ENCODE peak calls at places on chromosomes 3 and 15, in four cellular contexts. One of them, this sample, is unnamed.
A peak's percentile ranks its signal among the peaks of the same experiment; 100 is the strongest.

GRCh38 chr15:95025924-95026728 is 794.8 kb downstream of the MCTP2 start:
- DNase-seq in H1: no peak
- DNase-seq in SK-N-SH: peak; percentile 24
- DNase-seq in GM12878: no peak
- DNase-seq in this sample: no peak

GRCh38 chr3:161409069-161409468 is 37.8 kb upstream of the SPTSSB start:
- DNase-seq in SK-N-SH: peak; percentile 28
- DNase-seq in GM12878: no peak
- DNase-seq in H1: no peak
- DNase-seq in this sample: peak; percentile 55

GRCh38 chr3:78857494-78858111 is 910.2 kb downstream of the ROBO1 start:
- DNase-seq in GM12878: no peak
- DNase-seq in H1: no peak
- DNase-seq in SK-N-SH: no peak
- DNase-seq in this sample: no peak

GRCh38 chr3:147191795-147192385 is 214.5 kb downstream of the ZIC4 start:
- DNase-seq in H1: no peak
- DNase-seq in GM12878: peak; percentile 1
- DNase-seq in SK-N-SH: peak; percentile 7
- DNase-seq in this sample: peak; percentile 64

GRCh38 chr15:62985768-62986167 is 56.8 kb upstream of the TPM1 start:
- DNase-seq in GM12878: no peak
- DNase-seq in H1: no peak
- DNase-seq in SK-N-SH: no peak
- DNase-seq in this sample: no peak

GRCh38 chr15:48437178-48437577 is 105.9 kb downstream of the DUT start:
- DNase-seq in SK-N-SH: no peak
- DNase-seq in H1: no peak
- DNase-seq in GM12878: no peak
- DNase-seq in this sample: no peak

GRCh38 chr15:79185199-79185598 is 94.6 kb upstream of the RASGRF1 start:
- DNase-seq in GM12878: no peak
- DNase-seq in SK-N-SH: peak; percentile 41
- DNase-seq in H1: no peak
- DNase-seq in this sample: no peak

GRCh38 chr3:39124876-39125836 is 17.7 kb downstream of the TTC21A start:
- DNase-seq in GM12878: no peak
- DNase-seq in SK-N-SH: no peak
- DNase-seq in H1: no peak
- DNase-seq in this sample: peak; percentile 20

GRCh38 chr3:159852821-159853505 is 135.7 kb upstream of the IL12A start:
- DNase-seq in H1: no peak
- DNase-seq in SK-N-SH: no peak
- DNase-seq in GM12878: no peak
- DNase-seq in this sample: no peak

GRCh38 chr3:14298442-14298841 is 104.0 kb upstream of the SLC6A6 start:
- DNase-seq in SK-N-SH: no peak
- DNase-seq in GM12878: no peak
- DNase-seq in H1: no peak
- DNase-seq in this sample: no peak

GRCh38 chr3:128683957-128684356 is 33.3 kb upstream of the RPN1 start:
- DNase-seq in GM12878: no peak
- DNase-seq in H1: no peak
- DNase-seq in SK-N-SH: no peak
- DNase-seq in this sample: no peak

GRCh38 chr3:105417538-105418289 is 51.0 kb downstream of the ALCAM start:
- DNase-seq in H1: no peak
- DNase-seq in SK-N-SH: no peak
- DNase-seq in GM12878: no peak
- DNase-seq in this sample: no peak

GRCh38 chr3:187165144-187165543 is 25.8 kb upstream of the RPL39L start:
- DNase-seq in H1: peak; percentile 56
- DNase-seq in SK-N-SH: peak; percentile 41
- DNase-seq in GM12878: no peak
- DNase-seq in this sample: peak; percentile 58

GRCh38 chr15:94395626-94396025 is 164.3 kb downstream of the MCTP2 start:
- DNase-seq in SK-N-SH: no peak
- DNase-seq in H1: no peak
- DNase-seq in GM12878: no peak
- DNase-seq in this sample: no peak

GRCh38 chr3:96814581-96815567 is at the start of gene EPHA6:
- DNase-seq in SK-N-SH: peak; percentile 19
- DNase-seq in H1: no peak
- DNase-seq in GM12878: no peak
- DNase-seq in this sample: no peak

GRCh38 chr15:85920926-85921325 is 126.2 kb upstream of the KLHL25 start:
- DNase-seq in H1: no peak
- DNase-seq in SK-N-SH: no peak
- DNase-seq in GM12878: no peak
- DNase-seq in this sample: no peak

GRCh38 chr3:172057059-172057458 is 17.7 kb downstream of the FNDC3B start:
- DNase-seq in H1: no peak
- DNase-seq in GM12878: no peak
- DNase-seq in SK-N-SH: peak; percentile 26
- DNase-seq in this sample: no peak

GRCh38 chr3:155604126-155604525 is 140.7 kb downstream of the PLCH1 start:
- DNase-seq in GM12878: no peak
- DNase-seq in SK-N-SH: no peak
- DNase-seq in H1: no peak
- DNase-seq in this sample: no peak

GRCh38 chr3:10738688-10739372 is 77.2 kb upstream of the SLC6A11 start:
- DNase-seq in H1: peak; percentile 63
- DNase-seq in GM12878: no peak
- DNase-seq in SK-N-SH: peak; percentile 81
- DNase-seq in this sample: peak; percentile 38

GRCh38 chr15:68149059-68149458 is 56.1 kb downstream of the CALML4 start:
- DNase-seq in GM12878: no peak
- DNase-seq in SK-N-SH: no peak
- DNase-seq in H1: no peak
- DNase-seq in this sample: no peak

GRCh38 chr3:173006006-173006405 is 135.0 kb downstream of the SPATA16 start:
- DNase-seq in H1: no peak
- DNase-seq in SK-N-SH: peak; percentile 27
- DNase-seq in GM12878: no peak
- DNase-seq in this sample: no peak

GRCh38 chr3:12569836-12570235 is 12.9 kb downstream of the MKRN2 start:
- DNase-seq in H1: no peak
- DNase-seq in GM12878: no peak
- DNase-seq in SK-N-SH: no peak
- DNase-seq in this sample: no peak

GRCh38 chr3:140207541-140207940 is 272.6 kb downstream of the CLSTN2 start:
- DNase-seq in SK-N-SH: no peak
- DNase-seq in GM12878: no peak
- DNase-seq in H1: no peak
- DNase-seq in this sample: no peak

GRCh38 chr15:83305696-83306291 is 21.3 kb upstream of the BNC1 start:
- DNase-seq in H1: no peak
- DNase-seq in GM12878: no peak
- DNase-seq in SK-N-SH: no peak
- DNase-seq in this sample: peak; percentile 33

GRCh38 chr3:110881069-110881468 is 190.5 kb upstream of the NECTIN3 start:
- DNase-seq in SK-N-SH: peak; percentile 25
- DNase-seq in GM12878: no peak
- DNase-seq in H1: no peak
- DNase-seq in this sample: peak; percentile 63

GRCh38 chr15:59516655-59517461 is 78.9 kb downstream of the FAM81A start:
- DNase-seq in GM12878: no peak
- DNase-seq in SK-N-SH: no peak
- DNase-seq in H1: no peak
- DNase-seq in this sample: no peak

GRCh38 chr3:127026036-127026435 is 43.1 kb downstream of the PLXNA1 start:
- DNase-seq in SK-N-SH: no peak
- DNase-seq in H1: no peak
- DNase-seq in GM12878: no peak
- DNase-seq in this sample: no peak

DNA sequence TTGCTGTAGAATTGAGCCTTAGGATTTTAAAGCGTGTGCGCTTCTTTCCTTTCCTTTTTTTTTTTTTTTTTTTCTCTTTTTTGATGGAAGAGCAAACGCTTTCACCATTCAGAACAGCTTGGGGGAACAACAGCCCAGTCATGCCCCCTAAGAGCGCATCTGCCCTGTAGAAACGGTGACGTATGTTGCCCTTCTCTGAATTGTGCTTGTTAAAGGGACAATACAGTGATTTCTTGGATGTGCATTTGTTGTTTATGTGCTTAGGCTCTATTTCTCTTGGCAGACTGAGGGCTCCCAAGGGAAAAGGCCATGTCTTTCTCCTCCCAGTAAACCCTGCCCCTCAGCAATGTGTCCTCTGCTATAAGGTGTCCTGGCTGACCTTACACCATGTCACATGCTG is 346.0 kb downstream of the EPHB1 start:
- DNase-seq in H1: no peak
- DNase-seq in GM12878: no peak
- DNase-seq in SK-N-SH: no peak
- DNase-seq in this sample: no peak
- TF ChIP-seq TCF12 in H1: no peak
- TF ChIP-seq TCF12 in GM12878: no peak
- TF ChIP-seq TCF12 in SK-N-SH: no peak
- TF ChIP-seq TCF12 in this sample: no peak

GRCh38 chr3:177251756-177252155 is 54.5 kb upstream of the TBL1XR1 start:
- DNase-seq in SK-N-SH: no peak
- DNase-seq in H1: no peak
- DNase-seq in GM12878: no peak
- DNase-seq in this sample: no peak

GRCh38 chr3:177250108-177250507 is 52.8 kb upstream of the TBL1XR1 start:
- DNase-seq in SK-N-SH: no peak
- DNase-seq in GM12878: no peak
- DNase-seq in H1: no peak
- DNase-seq in this sample: no peak

GRCh38 chr3:177245257-177245656 is 48.0 kb upstream of the TBL1XR1 start:
- DNase-seq in SK-N-SH: no peak
- DNase-seq in H1: no peak
- DNase-seq in GM12878: no peak
- DNase-seq in this sample: no peak

GRCh38 chr3:177249203-177249602 is 51.9 kb upstream of the TBL1XR1 start:
- DNase-seq in SK-N-SH: no peak
- DNase-seq in H1: no peak
- DNase-seq in GM12878: no peak
- DNase-seq in this sample: no peak
- TF ChIP-seq TCF12 in SK-N-SH: no peak
- TF ChIP-seq TCF12 in H1: no peak
- TF ChIP-seq TCF12 in GM12878: no peak
- TF ChIP-seq TCF12 in this sample: no peak

GRCh38 chr3:149572796-149573414 is 84.9 kb downstream of the WWTR1 start:
- DNase-seq in H1: no peak
- DNase-seq in SK-N-SH: no peak
- DNase-seq in GM12878: no peak
- DNase-seq in this sample: no peak
- TF ChIP-seq TCF12 in H1: no peak
- TF ChIP-seq TCF12 in SK-N-SH: peak; percentile 83
- TF ChIP-seq TCF12 in GM12878: no peak
- TF ChIP-seq TCF12 in this sample: no peak

GRCh38 chr15:43799945-43800285 is at the start of gene SERINC4:
- DNase-seq in GM12878: no peak
- DNase-seq in SK-N-SH: no peak
- DNase-seq in H1: no peak
- DNase-seq in this sample: no peak
- TF ChIP-seq TCF12 in GM12878: no peak
- TF ChIP-seq TCF12 in SK-N-SH: no peak
- TF ChIP-seq TCF12 in H1: no peak
- TF ChIP-seq TCF12 in this sample: no peak

GRCh38 chr3:192819001-192819569 is 91.7 kb upstream of the FGF12 start:
- DNase-seq in H1: no peak
- DNase-seq in GM12878: peak; percentile 59
- DNase-seq in SK-N-SH: no peak
- DNase-seq in this sample: no peak
- TF ChIP-seq TCF12 in H1: no peak
- TF ChIP-seq TCF12 in GM12878: no peak
- TF ChIP-seq TCF12 in SK-N-SH: peak; percentile 71
- TF ChIP-seq TCF12 in this sample: no peak